ENCODE peak calls at places on chromosomes 2 and 18, in five cellular contexts. W, V, C, H and L are unnamed samples.

GRCh38 chr2:165390875-165391274 is 78.6 kb upstream of the CSRNP3 start:
- DNase-seq in W (no peak), V (no peak), C (no peak), H (no peak), L (no peak)

GRCh38 chr2:231673348-231673770 is 35.0 kb upstream of the PTMA start:
- DNase-seq in W (peak; percentile 43), V (peak; percentile 76), C (no peak), H (no peak), L (no peak)

GRCh38 chr2:106184394-106184793 is 9.7 kb downstream of the UXS1 start:
- DNase-seq in W (no peak), V (no peak), C (no peak), H (no peak), L (no peak)

GRCh38 chr2:240310201-240310600 is 125.3 kb upstream of the GPC1 start:
- DNase-seq in W (no peak), V (no peak), C (no peak), H (no peak), L (no peak)

GRCh38 chr18:39966275-39966674 is 1988.8 kb upstream of the PIK3C3 start:
- DNase-seq in W (no peak), V (no peak), C (no peak), H (no peak), L (no peak)

GRCh38 chr2:117980783-117981676 is 32.8 kb downstream of the CCDC93 start:
- DNase-seq in W (peak; percentile 95), V (no peak), C (no peak), H (peak; percentile 77), L (no peak)

GRCh38 chr2:119282966-119283511 is 59.4 kb downstream of the STEAP3 start:
- DNase-seq in W (no peak), V (no peak), C (no peak), H (no peak), L (no peak)

GRCh38 chr2:145777297-145777696 is 1257.4 kb upstream of the ZEB2 start:
- DNase-seq in W (peak; percentile 78), V (no peak), C (no peak), H (no peak), L (no peak)

GRCh38 chr2:199470672-199471442 is 13.1 kb upstream of the SATB2 start:
- DNase-seq in W (no peak), V (no peak), C (no peak), H (no peak), L (no peak)

GRCh38 chr2:237865623-237866041 is 6.2 kb downstream of the RAMP1 start:
- DNase-seq in W (no peak), V (no peak), C (no peak), H (no peak), L (no peak)
- TF ChIP-seq CTCF in W (peak; percentile 20), V (no peak), C (no peak), H (peak; percentile 1), L (no peak)

GRCh38 chr2:98577313-98577712 is 31.0 kb downstream of the COA5 start:
- DNase-seq in W (no peak), V (no peak), C (no peak), H (no peak), L (no peak)
- TF ChIP-seq CTCF in W (peak; percentile 19), V (no peak), C (peak; percentile 29), H (no peak), L (no peak)

DNA sequence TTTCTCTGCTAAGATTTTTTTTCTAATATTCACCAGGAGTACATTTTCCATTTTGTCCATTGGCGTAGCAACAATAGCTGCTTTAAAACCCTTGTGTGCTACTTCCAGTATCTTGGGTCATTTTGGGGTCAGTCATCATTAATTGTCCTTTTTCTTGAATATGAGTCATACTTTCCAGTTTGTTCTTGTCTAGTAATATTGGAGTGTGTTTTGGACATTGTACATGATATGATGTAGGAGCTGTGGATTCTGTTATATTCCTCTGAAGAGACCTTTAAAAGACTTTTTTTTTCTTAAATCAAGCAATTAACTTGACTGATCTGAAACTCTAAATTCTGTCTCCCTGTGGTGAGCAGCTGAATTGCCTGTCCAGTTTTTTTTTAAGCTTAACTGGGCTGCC is 40.8 kb downstream of the AGPS start:
- DNase-seq in W (peak; percentile 22), V (no peak), C (no peak), H (no peak), L (no peak)
- TF ChIP-seq CTCF in W (no peak), V (no peak), C (no peak), H (no peak), L (no peak)

GRCh38 chr2:149594411-149594810 is 6.8 kb upstream of the MMADHC start:
- DNase-seq in W (no peak), V (no peak), C (no peak), H (no peak), L (no peak)

GRCh38 chr2:149598014-149598395 is 10.4 kb upstream of the MMADHC start:
- DNase-seq in W (peak; percentile 38), V (no peak), C (no peak), H (no peak), L (no peak)

GRCh38 chr2:149597050-149598013 is 9.8 kb upstream of the MMADHC start:
- DNase-seq in W (peak; percentile 94), V (peak; percentile 18), C (peak; percentile 29), H (peak; percentile 70), L (peak; percentile 59)

GRCh38 chr2:149596471-149596870 is 8.9 kb upstream of the MMADHC start:
- DNase-seq in W (no peak), V (no peak), C (no peak), H (no peak), L (no peak)

GRCh38 chr2:149595069-149595963 is 7.7 kb upstream of the MMADHC start:
- DNase-seq in W (peak; percentile 35), V (no peak), C (no peak), H (no peak), L (no peak)
- TF ChIP-seq CTCF in W (peak; percentile 57), V (no peak), C (peak; percentile 47), H (peak; percentile 46), L (no peak)

GRCh38 chr2:237694423-237695194 is 67.2 kb downstream of the LRRFIP1 start:
- DNase-seq in W (no peak), V (no peak), C (no peak), H (no peak), L (peak; percentile 60)
- TF ChIP-seq CTCF in W (no peak), V (no peak), C (no peak), H (no peak), L (no peak)